ENCODE peak calls at places on chromosomes 16 and 17, in four cellular contexts. One of them, this sample, is unnamed.

GRCh38 chr17:801660-802059 is 19.5 kb downstream of the MRM3 start:
- DNase-seq in uterus: no peak
- DNase-seq in thyroid gland: no peak
- DNase-seq in tibial nerve: no peak
- DNase-seq in this sample: no peak

GRCh38 chr17:28675980-28676379 is 14.0 kb downstream of the SUPT6H start:
- DNase-seq in uterus: no peak
- DNase-seq in thyroid gland: no peak
- DNase-seq in tibial nerve: no peak
- DNase-seq in this sample: no peak

GRCh38 chr17:56822725-56823124 is 11.0 kb downstream of the C17orf67 start:
- DNase-seq in uterus: peak
- DNase-seq in thyroid gland: peak
- DNase-seq in tibial nerve: no peak
- DNase-seq in this sample: no peak

GRCh38 chr16:55292491-55292890 is 31.5 kb upstream of the IRX6 start:
- DNase-seq in uterus: no peak
- DNase-seq in thyroid gland: no peak
- DNase-seq in tibial nerve: no peak
- DNase-seq in this sample: no peak

GRCh38 chr17:9140550-9141422 is 119.5 kb downstream of the NTN1 start:
- DNase-seq in uterus: peak
- DNase-seq in thyroid gland: no peak
- DNase-seq in tibial nerve: no peak
- DNase-seq in this sample: no peak

GRCh38 chr16:26178298-26178697 is 486.5 kb downstream of the HS3ST4 start:
- DNase-seq in uterus: no peak
- DNase-seq in thyroid gland: no peak
- DNase-seq in tibial nerve: no peak
- DNase-seq in this sample: no peak

GRCh38 chr16:87850009-87851006 is 19.0 kb downstream of the SLC7A5 start:
- DNase-seq in uterus: no peak
- DNase-seq in thyroid gland: peak
- DNase-seq in tibial nerve: no peak
- DNase-seq in this sample: no peak

GRCh38 chr17:34390649-34391048 is 27.6 kb upstream of the CCL1 start:
- DNase-seq in uterus: no peak
- DNase-seq in thyroid gland: no peak
- DNase-seq in tibial nerve: no peak
- DNase-seq in this sample: no peak

GRCh38 chr17:48522031-48522593 is 8.7 kb downstream of the HOXB1 start:
- DNase-seq in uterus: no peak
- DNase-seq in thyroid gland: no peak
- DNase-seq in tibial nerve: no peak
- DNase-seq in this sample: no peak

GRCh38 chr17:66248285-66248684 is 19.1 kb upstream of the APOH start:
- DNase-seq in uterus: no peak
- DNase-seq in thyroid gland: no peak
- DNase-seq in tibial nerve: no peak
- DNase-seq in this sample: no peak

GRCh38 chr16:65624696-65625095 is 502.8 kb upstream of the CDH11 start:
- DNase-seq in uterus: no peak
- DNase-seq in thyroid gland: no peak
- DNase-seq in tibial nerve: no peak
- DNase-seq in this sample: no peak
- TF ChIP-seq CTCF in uterus: no peak
- TF ChIP-seq CTCF in thyroid gland: no peak
- TF ChIP-seq CTCF in tibial nerve: no peak
- TF ChIP-seq CTCF in this sample: no peak

DNA sequence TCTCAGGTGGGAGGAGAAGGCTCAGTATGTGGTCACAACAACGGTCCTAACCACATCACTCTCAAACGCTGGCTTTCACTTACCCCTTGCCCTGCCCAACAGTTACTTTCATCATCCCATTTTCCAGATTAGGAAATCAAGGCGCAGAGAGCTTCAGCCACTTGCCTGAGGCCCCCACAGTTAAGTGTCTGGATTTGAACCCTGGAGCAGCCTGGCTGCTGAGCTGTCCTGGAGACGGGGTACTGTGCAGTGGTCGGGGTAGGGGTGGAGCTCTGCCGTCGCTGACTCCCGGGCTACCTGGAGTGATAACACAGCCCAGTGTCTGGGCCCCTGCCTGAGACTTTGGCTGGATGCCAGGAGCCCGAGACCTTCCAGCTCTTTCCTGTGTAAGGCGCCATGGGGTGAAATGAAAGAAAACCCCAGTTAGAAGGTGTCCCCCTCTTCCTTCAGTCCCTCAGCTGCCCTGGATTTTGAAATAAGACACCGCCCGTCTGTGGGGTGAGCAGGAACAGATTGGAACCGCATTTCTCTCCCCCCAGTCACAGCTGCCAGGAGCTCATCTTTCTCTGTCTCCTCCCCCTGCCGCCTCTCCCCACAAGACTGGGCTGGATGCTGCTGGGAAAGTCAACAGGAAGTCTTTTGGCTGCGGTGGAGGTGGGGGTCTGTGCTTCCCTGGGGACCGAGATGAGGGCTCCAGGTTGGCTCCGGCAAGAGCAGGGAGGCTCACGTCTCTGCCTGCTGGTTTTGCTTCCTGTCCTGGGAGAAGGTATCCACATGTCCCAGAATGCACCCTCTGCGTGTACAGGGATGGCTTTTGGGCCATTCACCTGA is 280.2 kb downstream of the SEC14L1 start:
- DNase-seq in uterus: peak
- DNase-seq in thyroid gland: peak
- DNase-seq in tibial nerve: no peak
- DNase-seq in this sample: no peak
- TF ChIP-seq POLR2A in uterus: peak
- TF ChIP-seq POLR2A in thyroid gland: no peak
- TF ChIP-seq POLR2A in tibial nerve: no peak
- TF ChIP-seq POLR2A in this sample: no peak

GRCh38 chr17:32187276-32187675 is 45.0 kb downstream of the RHOT1 start:
- DNase-seq in uterus: no peak
- DNase-seq in thyroid gland: no peak
- DNase-seq in tibial nerve: no peak
- DNase-seq in this sample: no peak
- TF ChIP-seq CTCF in uterus: no peak
- TF ChIP-seq CTCF in thyroid gland: no peak
- TF ChIP-seq CTCF in tibial nerve: no peak
- TF ChIP-seq CTCF in this sample: no peak

GRCh38 chr16:4383591-4384495 is 12.2 kb downstream of the VASN start:
- DNase-seq in uterus: no peak
- DNase-seq in thyroid gland: no peak
- DNase-seq in tibial nerve: no peak
- DNase-seq in this sample: no peak
- TF ChIP-seq POLR2A in uterus: no peak
- TF ChIP-seq POLR2A in thyroid gland: no peak
- TF ChIP-seq POLR2A in tibial nerve: no peak
- TF ChIP-seq POLR2A in this sample: no peak

GRCh38 chr17:78979780-78980623 is at the start of gene LGALS3BP:
- DNase-seq in uterus: peak
- DNase-seq in thyroid gland: peak
- DNase-seq in tibial nerve: no peak
- DNase-seq in this sample: no peak
- TF ChIP-seq CTCF in uterus: no peak
- TF ChIP-seq CTCF in thyroid gland: no peak
- TF ChIP-seq CTCF in tibial nerve: no peak
- TF ChIP-seq CTCF in this sample: no peak

DNA sequence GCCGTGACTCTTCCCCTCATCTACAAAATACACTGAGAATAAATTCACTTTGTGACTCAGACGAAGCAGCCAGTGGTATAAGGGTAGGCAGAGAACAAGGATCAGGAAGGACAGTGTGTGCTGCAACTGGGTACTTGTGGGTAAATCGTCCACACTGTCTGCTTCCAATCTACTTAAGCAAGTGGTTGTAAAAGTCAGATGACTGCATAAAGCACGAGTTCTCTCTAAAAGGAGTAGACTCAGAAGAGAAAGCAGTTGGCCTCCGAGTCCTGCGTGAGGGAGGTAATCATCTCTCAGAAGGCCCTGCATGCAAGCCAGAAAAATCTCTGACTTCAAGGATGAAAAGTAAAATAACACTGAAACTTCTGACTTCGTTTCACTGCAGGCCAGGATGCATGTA is 43.1 kb downstream of the ANKFY1 start:
- DNase-seq in uterus: peak
- DNase-seq in thyroid gland: no peak
- DNase-seq in tibial nerve: no peak
- DNase-seq in this sample: peak
- TF ChIP-seq POLR2A in uterus: peak
- TF ChIP-seq POLR2A in thyroid gland: no peak
- TF ChIP-seq POLR2A in tibial nerve: no peak
- TF ChIP-seq POLR2A in this sample: no peak

DNA sequence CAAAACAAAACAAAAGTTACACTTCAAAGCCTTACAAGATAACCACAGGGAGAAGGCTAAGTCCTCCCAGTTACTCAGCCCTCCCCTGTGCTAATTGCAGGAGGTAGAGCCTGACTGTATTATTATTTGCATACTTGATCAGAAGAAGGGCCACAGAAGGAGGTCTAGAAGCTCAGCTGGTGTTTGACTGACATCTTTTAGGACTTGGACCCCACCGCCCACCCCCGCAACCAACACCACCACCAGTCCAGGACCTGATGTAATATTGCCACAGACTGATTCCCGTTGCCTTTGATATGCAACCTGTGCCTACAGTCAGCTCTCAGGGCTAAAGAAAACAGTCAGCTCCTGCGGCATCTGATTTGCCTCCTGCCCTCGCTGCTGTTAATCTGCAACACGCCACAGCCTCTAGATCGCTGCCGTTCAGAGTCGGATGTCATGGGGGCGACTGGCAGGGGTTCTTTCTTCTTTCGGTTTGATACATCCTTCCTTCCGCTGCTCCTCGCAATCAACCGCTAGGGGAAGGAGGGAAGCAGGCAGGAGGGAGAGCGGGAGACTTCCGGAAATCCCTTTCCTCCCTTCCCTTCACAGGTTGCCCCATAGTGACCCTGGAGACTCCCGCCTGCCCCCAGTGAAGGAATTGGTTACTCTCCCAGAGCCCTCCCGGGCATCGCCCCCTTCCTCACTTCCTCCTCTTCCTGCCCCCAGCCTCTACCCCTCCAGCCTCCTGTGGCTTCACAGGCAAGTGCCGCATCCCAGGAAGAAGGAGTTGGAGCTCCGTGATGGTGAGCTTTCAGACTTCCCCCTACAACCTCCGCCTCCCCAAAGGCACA is 90.5 kb upstream of the SOX9 start:
- DNase-seq in uterus: no peak
- DNase-seq in thyroid gland: peak
- DNase-seq in tibial nerve: no peak
- DNase-seq in this sample: peak
- TF ChIP-seq CTCF in uterus: no peak
- TF ChIP-seq CTCF in thyroid gland: peak
- TF ChIP-seq CTCF in tibial nerve: peak
- TF ChIP-seq CTCF in this sample: no peak

DNA sequence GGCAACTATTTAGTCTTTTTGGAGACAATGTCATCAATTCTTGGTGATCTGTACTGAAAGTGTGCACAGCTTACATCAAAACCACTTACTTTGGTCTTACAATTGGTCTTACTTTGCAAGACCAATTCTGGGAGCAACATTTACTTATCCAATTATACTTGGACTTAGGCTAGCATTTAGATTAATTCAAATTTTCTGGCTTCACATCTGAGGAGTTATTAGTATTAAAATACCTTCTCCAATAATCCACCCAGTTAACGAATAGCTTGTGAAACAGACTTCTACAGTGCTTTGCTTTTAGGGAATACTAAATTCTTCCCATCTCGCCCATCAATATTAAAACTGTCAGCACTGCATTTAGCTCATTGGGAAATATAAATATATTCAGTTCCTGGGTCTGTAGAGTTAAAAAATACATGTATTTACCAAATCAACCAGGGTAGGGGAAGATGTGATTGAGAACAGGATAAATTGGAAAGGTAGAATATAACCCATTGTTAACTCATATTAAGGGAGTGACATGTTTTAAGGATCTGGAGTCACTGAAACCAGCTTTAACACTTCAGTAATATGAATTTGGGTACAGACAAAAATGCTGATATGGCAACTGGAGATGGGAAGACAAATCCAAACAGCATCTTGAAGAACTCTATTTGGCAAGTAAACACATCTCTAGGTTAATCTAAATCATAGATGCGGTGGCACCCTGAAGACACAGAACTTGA is 9.2 kb upstream of the VEZF1 start:
- DNase-seq in uterus: no peak
- DNase-seq in thyroid gland: no peak
- DNase-seq in tibial nerve: no peak
- DNase-seq in this sample: no peak
- TF ChIP-seq POLR2A in uterus: no peak
- TF ChIP-seq POLR2A in thyroid gland: no peak
- TF ChIP-seq POLR2A in tibial nerve: no peak
- TF ChIP-seq POLR2A in this sample: no peak

GRCh38 chr16:2967721-2968161 is 1.4 kb upstream of the PAQR4 start:
- DNase-seq in uterus: no peak
- DNase-seq in thyroid gland: no peak
- DNase-seq in tibial nerve: no peak
- DNase-seq in this sample: no peak

GRCh38 chr16:2968368-2968737 is 795 bp upstream of the PAQR4 start:
- DNase-seq in uterus: no peak
- DNase-seq in thyroid gland: no peak
- DNase-seq in tibial nerve: no peak
- DNase-seq in this sample: no peak

GRCh38 chr16:2966043-2966802 is 2.1 kb downstream of the KREMEN2 start:
- DNase-seq in uterus: no peak
- DNase-seq in thyroid gland: no peak
- DNase-seq in tibial nerve: no peak
- DNase-seq in this sample: no peak

GRCh38 chr16:2966803-2967184 is 2.4 kb upstream of the PAQR4 start:
- DNase-seq in uterus: no peak
- DNase-seq in thyroid gland: peak
- DNase-seq in tibial nerve: no peak
- DNase-seq in this sample: no peak

GRCh38 chr16:2967211-2967631 is 1.9 kb upstream of the PAQR4 start:
- DNase-seq in uterus: no peak
- DNase-seq in thyroid gland: no peak
- DNase-seq in tibial nerve: no peak
- DNase-seq in this sample: no peak
- TF ChIP-seq CTCF in uterus: no peak
- TF ChIP-seq CTCF in thyroid gland: no peak
- TF ChIP-seq CTCF in tibial nerve: no peak
- TF ChIP-seq CTCF in this sample: no peak

GRCh38 chr16:89921699-89922476 is 1.3 kb upstream of the TUBB3 start:
- DNase-seq in uterus: peak
- DNase-seq in thyroid gland: peak
- DNase-seq in tibial nerve: no peak
- DNase-seq in this sample: no peak
- TF ChIP-seq POLR2A in uterus: peak
- TF ChIP-seq POLR2A in thyroid gland: no peak
- TF ChIP-seq POLR2A in tibial nerve: no peak
- TF ChIP-seq POLR2A in this sample: no peak

This sample was measured in lower leg skin.